ENCODE peak calls at places on chromosomes 2 and 18, in nine cellular contexts. B, G, N, E, O, P, I, W and T are unnamed samples.

GRCh38 chr18:8389391-8390340 is 219.6 kb upstream of the RAB12 start:
- DNase-seq in I (peak; percentile 63), P (peak; percentile 88), O (peak; percentile 54), N (peak; percentile 83), G (no peak), W (no peak), B (peak; percentile 61), E (peak; percentile 85), T (peak; percentile 71)

GRCh38 chr18:30632058-30632718 is 410.4 kb downstream of the DSC3 start:
- DNase-seq in E (no peak), P (peak; percentile 13), I (no peak), B (no peak), N (no peak), O (no peak), W (no peak), G (no peak), T (no peak)

GRCh38 chr2:230865766-230866703 is 1.3 kb downstream of the ITM2C start:
- DNase-seq in E (peak; percentile 64), P (peak; percentile 50), W (no peak), B (no peak), G (no peak), I (no peak), O (no peak), N (peak; percentile 56), T (peak; percentile 16)

GRCh38 chr2:129673881-129674513 is 305.5 kb upstream of the RAB6C start:
- DNase-seq in G (no peak), B (no peak), N (no peak), W (no peak), I (no peak), E (no peak), P (no peak), O (no peak), T (no peak)

GRCh38 chr2:158690823-158691222 is 104.3 kb upstream of the DAPL1 start:
- DNase-seq in G (no peak), O (no peak), W (no peak), I (no peak), P (no peak), B (no peak), E (no peak), N (no peak), T (no peak)

GRCh38 chr2:220855296-220855695 is 716.8 kb downstream of the EPHA4 start:
- DNase-seq in B (no peak), N (no peak), E (no peak), P (no peak), G (no peak), I (no peak), O (no peak), W (no peak), T (peak; percentile 1)

GRCh38 chr2:85765081-85765731 is 11.4 kb downstream of the ATOH8 start:
- DNase-seq in E (peak; percentile 92), P (peak; percentile 63), O (no peak), I (no peak), N (no peak), B (no peak), G (no peak), W (no peak), T (no peak)

GRCh38 chr2:160429248-160430000 is 64.2 kb downstream of the RBMS1 start:
- DNase-seq in N (no peak), W (no peak), E (peak; percentile 24), O (no peak), B (peak; percentile 93), P (no peak), G (peak; percentile 56), I (peak; percentile 64), T (peak; percentile 74)

GRCh38 chr2:224333631-224334030 is 68.3 kb downstream of the FAM124B start:
- DNase-seq in B (no peak), N (peak; percentile 22), O (no peak), E (no peak), W (no peak), P (no peak), G (no peak), I (no peak), T (peak; percentile 35)

GRCh38 chr2:153145470-153145869 is 333.1 kb downstream of the RPRM start:
- DNase-seq in E (no peak), I (no peak), O (no peak), N (no peak), W (no peak), P (no peak), B (no peak), G (no peak), T (no peak)

GRCh38 chr2:216936954-216937357 is 77.1 kb upstream of the TNP1 start:
- DNase-seq in N (peak; percentile 42), G (no peak), P (no peak), W (no peak), B (no peak), E (no peak), O (no peak), I (no peak), T (no peak)

GRCh38 chr18:75265255-75265654 is 54.7 kb downstream of the TSHZ1 start:
- DNase-seq in E (no peak), G (no peak), P (no peak), O (no peak), W (no peak), N (no peak), B (no peak), I (no peak), T (no peak)

GRCh38 chr2:27683390-27684071 is 19.8 kb downstream of the SLC4A1AP start:
- DNase-seq in P (peak; percentile 84), I (peak; percentile 95), G (peak; percentile 84), O (peak; percentile 75), W (peak; percentile 81), B (peak; percentile 97), E (peak; percentile 95), N (peak; percentile 71), T (peak; percentile 85)

GRCh38 chr2:239109041-239109915 is 261.4 kb downstream of the TWIST2 start:
- DNase-seq in N (no peak), E (no peak), W (no peak), I (no peak), G (no peak), B (no peak), O (no peak), P (no peak), T (peak; percentile 28)

GRCh38 chr18:63074987-63075404 is 244.6 kb downstream of the BCL2 start:
- DNase-seq in B (peak; percentile 88), N (peak; percentile 93), E (peak; percentile 86), W (peak; percentile 42), G (peak; percentile 28), I (peak; percentile 25), P (peak; percentile 88), O (peak; percentile 61), T (peak; percentile 34)

GRCh38 chr18:23578891-23579653 is 7.2 kb downstream of the NPC1 start:
- DNase-seq in W (no peak), O (no peak), N (no peak), P (no peak), I (no peak), B (no peak), G (no peak), E (no peak), T (no peak)

GRCh38 chr2:184835081-184835728 is 236.9 kb downstream of the ZNF804A start:
- DNase-seq in I (no peak), P (no peak), O (no peak), N (no peak), E (no peak), B (no peak), G (no peak), W (no peak), T (no peak)

GRCh38 chr2:232338759-232339106 is 39.8 kb upstream of the ALPP start:
- DNase-seq in W (no peak), I (no peak), P (peak; percentile 11), O (no peak), E (no peak), G (no peak), N (no peak), B (no peak), T (no peak)

GRCh38 chr18:11981633-11982366 is 493 bp downstream of the IMPA2 start:
- DNase-seq in N (peak; percentile 21), W (no peak), E (peak; percentile 87), G (peak; percentile 10), B (peak; percentile 39), P (peak; percentile 62), I (no peak), O (peak; percentile 55), T (peak; percentile 13)

GRCh38 chr2:147310335-147311057 is 534.3 kb upstream of the ACVR2A start:
- DNase-seq in W (no peak), E (no peak), B (no peak), N (no peak), G (no peak), O (no peak), P (no peak), I (no peak), T (no peak)

GRCh38 chr18:31261792-31262582 is 56.0 kb upstream of the DSG1 start:
- DNase-seq in O (no peak), W (no peak), B (no peak), G (no peak), P (no peak), E (no peak), N (no peak), I (no peak), T (no peak)

GRCh38 chr2:150178591-150178990 is 308.9 kb downstream of the RND3 start:
- DNase-seq in B (peak; percentile 39), W (no peak), G (no peak), O (no peak), N (no peak), P (no peak), I (no peak), E (no peak), T (no peak)

GRCh38 chr2:69753659-69754350 is 11.9 kb downstream of the ANXA4 start:
- DNase-seq in G (no peak), W (no peak), E (no peak), P (no peak), O (no peak), N (no peak), I (no peak), B (no peak), T (no peak)

GRCh38 chr2:167602122-167602521 is 645.3 kb downstream of the STK39 start:
- DNase-seq in B (no peak), O (no peak), G (no peak), E (peak; percentile 29), P (no peak), I (no peak), W (no peak), N (no peak), T (no peak)

GRCh38 chr2:208129804-208130712 is at the start of gene CRYGC:
- DNase-seq in N (no peak), I (no peak), W (no peak), B (no peak), E (no peak), G (no peak), O (no peak), P (no peak), T (no peak)

GRCh38 chr2:121173806-121174205 is 111.2 kb downstream of the TFCP2L1 start:
- DNase-seq in E (no peak), O (no peak), P (no peak), I (no peak), B (no peak), W (no peak), G (no peak), N (no peak), T (no peak)

GRCh38 chr2:48395658-48396057 is 134.3 kb upstream of the STON1 start:
- DNase-seq in P (no peak), G (peak; percentile 8), I (no peak), E (no peak), B (peak; percentile 58), N (no peak), O (no peak), W (no peak), T (no peak)

GRCh38 chr2:3171564-3172264 is 205.9 kb downstream of the EIPR1 start:
- DNase-seq in I (no peak), B (no peak), E (no peak), W (no peak), P (no peak), O (no peak), N (no peak), G (no peak), T (no peak)

GRCh38 chr2:44016282-44016681 is 20.5 kb upstream of the LRPPRC start:
- DNase-seq in I (peak; percentile 61), B (peak; percentile 63), G (no peak), O (peak; percentile 61), N (peak; percentile 50), P (peak; percentile 82), W (peak; percentile 2), E (peak; percentile 84), T (peak; percentile 37)